ENCODE peak calls at places on chromosomes 16 and 17, in ten cellular contexts. J is stomach, G is transverse colon, O is prostate gland, K is GM12891, X is A549, D is breast epithelium, I is erythroblast, W is sigmoid colon, Y is heart left ventricle. Z is an unnamed sample.

GRCh38 chr17:3802461-3803307 is 1.7 kb upstream of the ITGAE start:
- DNase-seq in Y (no peak), D (no peak), I (no peak), O (peak), X (no peak), J (no peak), W (peak), K (no peak), G (peak), Z (peak)

GRCh38 chr16:53546988-53547391 is 44.0 kb upstream of the AKTIP start:
- DNase-seq in O (no peak), I (no peak), X (peak), K (no peak), J (no peak), Y (no peak), D (peak), W (no peak), G (no peak), Z (no peak)

GRCh38 chr16:23026777-23027362 is 122.4 kb downstream of the USP31 start:
- DNase-seq in I (peak), K (no peak), W (no peak), X (peak), O (no peak), J (no peak), D (no peak), G (no peak), Y (no peak), Z (peak)

GRCh38 chr16:31868701-31869167 is 4.9 kb upstream of the ZNF267 start:
- DNase-seq in K (no peak), D (peak), G (peak), X (peak), I (peak), O (peak), J (peak), Y (peak), W (peak), Z (peak)

GRCh38 chr16:73214825-73215481 is 167.0 kb upstream of the ZFHX3 start:
- DNase-seq in I (no peak), W (no peak), G (no peak), D (no peak), O (no peak), K (no peak), Y (no peak), X (no peak), J (no peak), Z (no peak)

GRCh38 chr17:39979021-39979660 is 1.5 kb upstream of the PSMD3 start:
- DNase-seq in X (peak), I (no peak), J (no peak), D (no peak), G (no peak), O (no peak), W (no peak), K (no peak), Y (no peak), Z (peak)

GRCh38 chr16:69827527-69827926 is 65.4 kb downstream of the WWP2 start:
- DNase-seq in X (no peak), Y (no peak), W (no peak), D (peak), O (no peak), G (no peak), J (no peak), K (no peak), I (no peak), Z (no peak)

GRCh38 chr17:2137342-2138098 is 82.6 kb downstream of the HIC1 start:
- DNase-seq in O (peak), D (no peak), I (no peak), X (no peak), Y (no peak), G (peak), J (no peak), W (no peak), K (peak), Z (peak)

GRCh38 chr17:50918933-50919296 is 52.8 kb upstream of the TOB1 start:
- DNase-seq in O (no peak), Y (no peak), D (no peak), I (no peak), J (peak), X (no peak), W (no peak), G (peak), K (no peak), Z (no peak)

GRCh38 chr16:1129106-1129960 is 23.6 kb upstream of the CACNA1H start:
- DNase-seq in W (no peak), I (no peak), J (no peak), K (no peak), Y (no peak), O (no peak), X (no peak), D (no peak), G (no peak), Z (no peak)

GRCh38 chr16:53968454-53968853 is 264.5 kb downstream of the FTO start:
- DNase-seq in G (no peak), O (no peak), W (no peak), D (no peak), J (no peak), I (no peak), Y (no peak), K (no peak), X (no peak), Z (no peak)

GRCh38 chr17:57107498-57108101 is 22.6 kb downstream of the AKAP1 start:
- DNase-seq in G (peak), W (no peak), Y (no peak), X (peak), I (no peak), K (no peak), O (peak), J (peak), D (no peak), Z (peak)

GRCh38 chr17:72906306-72906705 is 186.2 kb downstream of the SLC39A11 start:
- DNase-seq in X (no peak), J (no peak), W (no peak), K (no peak), O (no peak), Y (no peak), D (no peak), G (no peak), I (no peak), Z (no peak)

GRCh38 chr17:44926841-44927525 is 11.7 kb upstream of the GFAP start:
- DNase-seq in O (no peak), J (no peak), K (no peak), Y (no peak), D (peak), G (peak), I (no peak), X (no peak), W (no peak), Z (no peak)

GRCh38 chr16:82402665-82403218 is 224.0 kb upstream of the CDH13 start:
- DNase-seq in O (no peak), W (no peak), I (no peak), K (no peak), J (no peak), D (no peak), Y (no peak), G (no peak), X (no peak), Z (no peak)

GRCh38 chr17:7235693-7236665 is 1.7 kb upstream of the DVL2 start:
- DNase-seq in W (peak), K (no peak), O (no peak), Y (peak), D (no peak), X (no peak), I (no peak), G (no peak), J (no peak), Z (no peak)

GRCh38 chr17:50482516-50482915 is 3.9 kb downstream of the RSAD1 start:
- DNase-seq in W (peak), I (peak), D (peak), O (peak), X (peak), J (peak), K (no peak), Y (peak), G (peak), Z (peak)

GRCh38 chr17:27038676-27039075 is 255.2 kb upstream of the WSB1 start:
- DNase-seq in O (no peak), K (no peak), D (no peak), J (no peak), X (peak), Y (no peak), I (no peak), W (no peak), G (no peak), Z (no peak)

GRCh38 chr16:21277927-21278706 is at the start of gene CRYM:
- DNase-seq in O (peak), G (peak), K (peak), X (peak), D (no peak), W (peak), I (peak), J (peak), Y (peak), Z (peak)

GRCh38 chr17:55680983-55681382 is 41.7 kb downstream of the TMEM100 start:
- DNase-seq in W (no peak), O (no peak), I (no peak), X (no peak), D (no peak), K (no peak), G (no peak), Y (no peak), J (no peak), Z (no peak)

GRCh38 chr16:16118337-16118736 is 105.0 kb downstream of the ABCC6 start:
- DNase-seq in D (no peak), J (no peak), I (peak), X (no peak), Y (no peak), O (no peak), K (no peak), G (no peak), W (no peak), Z (no peak)

GRCh38 chr16:21663889-21664647 is at the start of gene OTOA:
- DNase-seq in J (no peak), Y (no peak), X (no peak), I (no peak), K (no peak), D (no peak), W (no peak), O (no peak), G (peak), Z (no peak)

GRCh38 chr16:89565506-89566372 is 5.3 kb downstream of the RPL13 start:
- DNase-seq in O (peak), W (no peak), Y (no peak), X (peak), J (peak), G (peak), I (peak), K (no peak), D (peak), Z (no peak)

GRCh38 chr16:85057212-85057889 is 29.8 kb downstream of the KIAA0513 start:
- DNase-seq in O (no peak), Y (peak), J (peak), K (no peak), X (peak), G (no peak), D (no peak), I (peak), W (no peak), Z (no peak)

GRCh38 chr17:17269926-17270773 is 10.9 kb downstream of the COPS3 start:
- DNase-seq in O (no peak), J (no peak), X (peak), Y (no peak), K (no peak), I (peak), W (no peak), D (no peak), G (no peak), Z (no peak)

GRCh38 chr17:3798273-3799180 is 2.5 kb downstream of the ITGAE start:
- DNase-seq in J (no peak), D (no peak), O (no peak), X (no peak), G (no peak), I (no peak), Y (no peak), W (no peak), K (no peak), Z (no peak)

GRCh38 chr16:2664522-2665096 is 17.7 kb upstream of the KCTD5 start:
- DNase-seq in I (no peak), J (peak), O (peak), X (no peak), W (no peak), K (no peak), Y (no peak), G (no peak), D (no peak), Z (no peak)

GRCh38 chr17:3222505-3222904 is 15.0 kb downstream of the OR1A1 start:
- DNase-seq in W (no peak), O (no peak), D (no peak), I (no peak), G (no peak), X (no peak), Y (no peak), K (no peak), J (no peak), Z (no peak)

GRCh38 chr17:57009737-57010445 is 32.0 kb downstream of the SCPEP1 start:
- DNase-seq in W (no peak), Y (no peak), X (peak), I (peak), O (peak), D (no peak), J (peak), K (peak), G (peak), Z (peak)

GRCh38 chr17:80545499-80545826 is 825 bp downstream of the RPTOR start:
- DNase-seq in W (peak), K (no peak), I (no peak), G (no peak), J (no peak), Y (no peak), D (no peak), O (no peak), X (no peak), Z (no peak)

GRCh38 chr17:74332017-74332650 is 6.1 kb downstream of the KIF19 start:
- DNase-seq in W (no peak), O (no peak), D (no peak), G (no peak), X (no peak), Y (no peak), K (no peak), I (no peak), J (no peak), Z (no peak)

GRCh38 chr17:66670211-66670610 is 164.7 kb upstream of the CACNG5 start:
- DNase-seq in O (no peak), X (no peak), D (no peak), Y (no peak), W (no peak), G (no peak), J (no peak), K (no peak), I (no peak), Z (no peak)

GRCh38 chr17:65228734-65229390 is 91.7 kb downstream of the RGS9 start:
- DNase-seq in Y (no peak), G (no peak), X (no peak), W (no peak), I (peak), K (peak), O (no peak), J (no peak), D (no peak), Z (no peak)

GRCh38 chr16:2816751-2817495 is at the start of gene PRSS21:
- DNase-seq in O (no peak), W (peak), D (peak), J (no peak), X (no peak), Y (no peak), G (peak), K (peak), I (peak), Z (no peak)

GRCh38 chr17:65542595-65542994 is 18.9 kb downstream of the AXIN2 start:
- DNase-seq in D (no peak), G (no peak), J (no peak), X (peak), W (no peak), I (no peak), O (no peak), Y (no peak), K (no peak), Z (no peak)

GRCh38 chr16:49594706-49595534 is 221.3 kb downstream of the C16orf78 start:
- DNase-seq in O (no peak), G (no peak), X (no peak), I (no peak), D (no peak), W (no peak), K (no peak), Y (no peak), J (peak), Z (no peak)
- TF ChIP-seq POLR2A in O (no peak), G (no peak), X (no peak), I (no peak), D (no peak), W (no peak), K (no peak), Y (no peak), J (no peak), Z (no peak)

GRCh38 chr16:87074635-87075318 is 242.4 kb downstream of the C16orf95 start:
- DNase-seq in G (peak), W (peak), O (no peak), I (no peak), Y (no peak), K (no peak), X (no peak), D (no peak), J (no peak), Z (no peak)

GRCh38 chr16:87070657-87071056 is 246.5 kb downstream of the C16orf95 start:
- DNase-seq in K (no peak), D (no peak), G (no peak), J (no peak), I (no peak), X (no peak), O (no peak), W (peak), Y (no peak), Z (no peak)

GRCh38 chr16:87068751-87069150 is 248.4 kb downstream of the C16orf95 start:
- DNase-seq in Y (no peak), G (no peak), K (no peak), I (no peak), D (no peak), O (no peak), X (no peak), J (no peak), W (peak), Z (no peak)

GRCh38 chr16:87075319-87075860 is 241.8 kb downstream of the C16orf95 start:
- DNase-seq in X (no peak), K (no peak), W (peak), J (no peak), G (no peak), O (no peak), Y (no peak), I (no peak), D (no peak), Z (no peak)

DNA sequence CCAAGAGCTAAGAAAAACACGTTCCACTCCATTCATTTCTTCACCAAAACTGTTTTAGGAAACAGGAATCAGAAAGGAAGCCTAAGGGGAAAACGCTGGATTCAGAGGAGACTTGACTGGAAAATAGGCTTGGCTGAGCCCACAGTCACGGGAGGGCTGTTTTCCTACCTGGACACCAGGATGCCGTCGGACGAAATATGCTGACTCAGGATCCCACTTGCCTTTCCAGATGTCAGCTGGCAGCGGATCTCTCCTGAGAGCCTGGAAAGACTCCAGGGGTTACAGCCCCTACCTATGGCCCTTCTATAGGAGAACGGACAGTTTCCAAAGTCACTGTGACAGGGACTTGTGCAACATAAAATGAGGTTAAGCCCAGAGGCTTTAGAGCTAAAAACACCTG is 245.1 kb downstream of the C16orf95 start:
- DNase-seq in W (no peak), Y (no peak), K (no peak), X (no peak), O (no peak), J (no peak), I (no peak), D (no peak), G (no peak), Z (no peak)
- TF ChIP-seq POLR2A in W (no peak), Y (no peak), K (no peak), X (no peak), O (no peak), J (no peak), I (no peak), D (no peak), G (no peak), Z (no peak)

DNA sequence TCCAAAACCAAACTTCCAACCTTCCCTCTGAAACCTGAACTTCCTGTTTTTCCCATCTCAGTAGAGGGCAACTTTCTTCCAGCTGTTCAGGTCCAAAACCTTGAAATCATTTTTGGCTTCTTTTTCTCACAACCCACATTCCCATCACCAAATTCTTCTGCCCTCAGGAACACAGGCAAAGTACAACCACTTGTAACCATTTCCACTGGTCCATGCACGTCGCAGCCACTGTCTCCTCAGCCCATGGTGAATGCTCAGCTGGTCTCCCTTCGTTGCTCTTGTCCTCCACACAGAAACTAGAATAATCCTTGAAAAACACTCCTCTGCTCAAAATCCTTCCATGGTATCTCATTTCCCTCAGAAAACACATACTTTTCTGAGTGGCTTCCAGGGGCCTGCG is 3.7 kb upstream of the ADAT1 start:
- DNase-seq in K (no peak), O (no peak), D (no peak), J (no peak), I (no peak), G (no peak), W (no peak), X (no peak), Y (no peak), Z (no peak)
- TF ChIP-seq POLR2A in K (no peak), O (no peak), D (no peak), J (no peak), I (no peak), G (no peak), W (no peak), X (no peak), Y (no peak), Z (no peak)

GRCh38 chr16:71461686-71462648 is at the start of gene ZNF23:
- DNase-seq in D (peak), K (peak), G (peak), W (peak), X (peak), O (peak), J (peak), Y (peak), I (peak), Z (peak)
- TF ChIP-seq POLR2A in D (peak), K (peak), G (peak), W (peak), X (peak), O (peak), J (no peak), Y (no peak), I (peak), Z (peak)

DNA sequence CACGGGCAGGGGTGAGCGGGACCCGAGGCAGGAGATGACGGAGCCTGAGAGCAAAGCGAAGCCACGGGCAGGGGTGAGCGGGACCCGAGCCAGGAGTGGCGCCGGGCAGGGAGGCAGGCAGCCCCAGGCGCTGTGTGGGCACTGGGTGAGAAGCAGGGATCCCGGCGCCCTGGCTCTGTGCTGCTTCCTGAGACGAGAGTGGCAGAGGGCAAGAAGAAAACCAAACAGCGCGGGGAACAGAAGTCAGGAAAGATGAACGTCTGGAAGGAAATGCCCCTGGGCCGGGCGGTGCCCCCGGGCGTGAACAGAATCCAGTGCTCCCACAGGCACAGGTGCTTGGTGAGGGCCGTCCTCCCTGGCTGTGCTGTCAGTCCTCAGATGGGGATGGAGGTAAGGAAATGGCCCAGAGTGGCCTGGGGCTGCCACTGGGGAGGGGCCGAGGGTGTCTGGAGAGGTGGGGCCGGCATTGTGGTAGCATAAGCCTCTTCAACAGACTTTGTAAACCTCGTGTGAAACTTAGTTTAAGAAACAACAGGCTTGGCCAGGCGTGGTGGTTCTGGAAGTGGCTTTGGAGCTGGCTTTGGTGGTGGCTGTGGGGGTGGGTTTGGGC is 9.8 kb downstream of the ASPSCR1 start:
- DNase-seq in I (no peak), D (no peak), J (no peak), O (no peak), X (no peak), Y (no peak), K (no peak), W (no peak), G (no peak), Z (no peak)
- TF ChIP-seq POLR2A in I (no peak), D (no peak), J (no peak), O (no peak), X (no peak), Y (no peak), K (no peak), W (no peak), G (no peak), Z (no peak)

GRCh38 chr17:60600490-60601431 is 768 bp downstream of the PPM1D start:
- DNase-seq in K (peak), G (peak), J (peak), Y (no peak), O (peak), X (peak), W (peak), I (peak), D (peak), Z (peak)
- TF ChIP-seq POLR2A in K (no peak), G (no peak), J (no peak), Y (no peak), O (peak), X (no peak), W (peak), I (no peak), D (no peak), Z (no peak)

GRCh38 chr16:28053461-28053860 is 10.1 kb downstream of the GSG1L start:
- DNase-seq in J (no peak), W (no peak), K (no peak), G (no peak), O (no peak), X (no peak), Y (no peak), D (no peak), I (no peak), Z (no peak)
- TF ChIP-seq POLR2A in J (no peak), W (no peak), K (no peak), G (no peak), O (no peak), X (no peak), Y (no peak), D (no peak), I (no peak), Z (no peak)

Z was measured in H54.